ENCODE peak calls at places on chromosomes 4 and X, in seven cellular contexts. One of them, this sample, is unnamed.
A peak's percentile ranks its signal among the peaks of the same experiment; 100 is the strongest.

GRCh38 chr4:13483142-13484044 is 747 bp downstream of the RAB28 start:
- DNase-seq in GM23248: peak; percentile 91
- DNase-seq in CD8-positive, alpha-beta T cell: peak; percentile 22
- DNase-seq in dorsolateral prefrontal cortex: peak; percentile 52
- DNase-seq in neural progenitor cell: peak; percentile 85
- DNase-seq in WERI-Rb-1: peak; percentile 60
- DNase-seq in naive thymus-derived CD4-positive, alpha-beta T cell: peak; percentile 29
- DNase-seq in this sample: no peak

GRCh38 chr4:18020145-18020670 is 1.3 kb downstream of the LCORL start:
- DNase-seq in GM23248: peak; percentile 45
- DNase-seq in CD8-positive, alpha-beta T cell: peak; percentile 35
- DNase-seq in dorsolateral prefrontal cortex: no peak
- DNase-seq in neural progenitor cell: peak; percentile 18
- DNase-seq in WERI-Rb-1: peak; percentile 51
- DNase-seq in naive thymus-derived CD4-positive, alpha-beta T cell: peak; percentile 28
- DNase-seq in this sample: no peak

GRCh38 chr4:63528592-63528991 is 880.7 kb downstream of the TECRL start:
- DNase-seq in GM23248: peak; percentile 1
- DNase-seq in CD8-positive, alpha-beta T cell: no peak
- DNase-seq in dorsolateral prefrontal cortex: no peak
- DNase-seq in neural progenitor cell: no peak
- DNase-seq in WERI-Rb-1: no peak
- DNase-seq in naive thymus-derived CD4-positive, alpha-beta T cell: no peak
- DNase-seq in this sample: no peak

GRCh38 chr4:149986916-149987315 is 91.3 kb upstream of the DCLK2 start:
- DNase-seq in GM23248: no peak
- DNase-seq in CD8-positive, alpha-beta T cell: no peak
- DNase-seq in dorsolateral prefrontal cortex: no peak
- DNase-seq in neural progenitor cell: no peak
- DNase-seq in WERI-Rb-1: no peak
- DNase-seq in naive thymus-derived CD4-positive, alpha-beta T cell: no peak
- DNase-seq in this sample: no peak

GRCh38 chr4:40629401-40630334 is at the start of gene RBM47:
- DNase-seq in GM23248: peak; percentile 76
- DNase-seq in CD8-positive, alpha-beta T cell: no peak
- DNase-seq in dorsolateral prefrontal cortex: peak; percentile 48
- DNase-seq in neural progenitor cell: peak; percentile 78
- DNase-seq in WERI-Rb-1: no peak
- DNase-seq in naive thymus-derived CD4-positive, alpha-beta T cell: peak; percentile 31
- DNase-seq in this sample: no peak

GRCh38 chr4:17504081-17504480 is 7.8 kb downstream of the QDPR start:
- DNase-seq in GM23248: no peak
- DNase-seq in CD8-positive, alpha-beta T cell: no peak
- DNase-seq in dorsolateral prefrontal cortex: no peak
- DNase-seq in neural progenitor cell: no peak
- DNase-seq in WERI-Rb-1: peak; percentile 26
- DNase-seq in naive thymus-derived CD4-positive, alpha-beta T cell: no peak
- DNase-seq in this sample: no peak

GRCh38 chr4:44487341-44487740 is 38.7 kb upstream of the KCTD8 start:
- DNase-seq in GM23248: no peak
- DNase-seq in CD8-positive, alpha-beta T cell: no peak
- DNase-seq in dorsolateral prefrontal cortex: no peak
- DNase-seq in neural progenitor cell: no peak
- DNase-seq in WERI-Rb-1: no peak
- DNase-seq in naive thymus-derived CD4-positive, alpha-beta T cell: no peak
- DNase-seq in this sample: no peak

GRCh38 chrX:86806786-86807185 is 658.5 kb downstream of the DACH2 start:
- DNase-seq in GM23248: peak; percentile 0
- DNase-seq in CD8-positive, alpha-beta T cell: no peak
- DNase-seq in dorsolateral prefrontal cortex: no peak
- DNase-seq in neural progenitor cell: peak; percentile 40
- DNase-seq in WERI-Rb-1: peak; percentile 35
- DNase-seq in naive thymus-derived CD4-positive, alpha-beta T cell: no peak
- DNase-seq in this sample: no peak

GRCh38 chr4:150119492-150119891 is 41.2 kb downstream of the DCLK2 start:
- DNase-seq in GM23248: peak; percentile 71
- DNase-seq in CD8-positive, alpha-beta T cell: no peak
- DNase-seq in dorsolateral prefrontal cortex: no peak
- DNase-seq in neural progenitor cell: no peak
- DNase-seq in WERI-Rb-1: no peak
- DNase-seq in naive thymus-derived CD4-positive, alpha-beta T cell: no peak
- DNase-seq in this sample: no peak

GRCh38 chr4:26220704-26221103 is 100.1 kb upstream of the RBPJ start:
- DNase-seq in GM23248: peak; percentile 80
- DNase-seq in CD8-positive, alpha-beta T cell: no peak
- DNase-seq in dorsolateral prefrontal cortex: no peak
- DNase-seq in neural progenitor cell: no peak
- DNase-seq in WERI-Rb-1: no peak
- DNase-seq in naive thymus-derived CD4-positive, alpha-beta T cell: no peak
- DNase-seq in this sample: no peak

GRCh38 chr4:3511187-3511586 is 21.0 kb downstream of the LRPAP1 start:
- DNase-seq in GM23248: no peak
- DNase-seq in CD8-positive, alpha-beta T cell: no peak
- DNase-seq in dorsolateral prefrontal cortex: no peak
- DNase-seq in neural progenitor cell: no peak
- DNase-seq in WERI-Rb-1: no peak
- DNase-seq in naive thymus-derived CD4-positive, alpha-beta T cell: no peak
- DNase-seq in this sample: no peak

GRCh38 chrX:75603833-75604232 is 81.0 kb upstream of the ZDHHC15 start:
- DNase-seq in GM23248: peak; percentile 40
- DNase-seq in CD8-positive, alpha-beta T cell: no peak
- DNase-seq in dorsolateral prefrontal cortex: no peak
- DNase-seq in neural progenitor cell: peak; percentile 33
- DNase-seq in WERI-Rb-1: no peak
- DNase-seq in naive thymus-derived CD4-positive, alpha-beta T cell: no peak
- DNase-seq in this sample: no peak

GRCh38 chr4:89800012-89800516 is 36.9 kb downstream of the SNCA start:
- DNase-seq in GM23248: peak; percentile 23
- DNase-seq in CD8-positive, alpha-beta T cell: no peak
- DNase-seq in dorsolateral prefrontal cortex: no peak
- DNase-seq in neural progenitor cell: no peak
- DNase-seq in WERI-Rb-1: no peak
- DNase-seq in naive thymus-derived CD4-positive, alpha-beta T cell: no peak
- DNase-seq in this sample: no peak

GRCh38 chrX:136115124-136115908 is 32.0 kb upstream of the FHL1 start:
- DNase-seq in GM23248: peak; percentile 46
- DNase-seq in CD8-positive, alpha-beta T cell: no peak
- DNase-seq in dorsolateral prefrontal cortex: no peak
- DNase-seq in neural progenitor cell: no peak
- DNase-seq in WERI-Rb-1: no peak
- DNase-seq in naive thymus-derived CD4-positive, alpha-beta T cell: no peak
- DNase-seq in this sample: no peak

GRCh38 chr4:139153411-139154133 is 23.4 kb downstream of the ELF2 start:
- DNase-seq in GM23248: no peak
- DNase-seq in CD8-positive, alpha-beta T cell: no peak
- DNase-seq in dorsolateral prefrontal cortex: no peak
- DNase-seq in neural progenitor cell: no peak
- DNase-seq in WERI-Rb-1: no peak
- DNase-seq in naive thymus-derived CD4-positive, alpha-beta T cell: no peak
- DNase-seq in this sample: no peak

GRCh38 chrX:109928596-109929335 is 74.1 kb upstream of the TMEM164 start:
- DNase-seq in GM23248: no peak
- DNase-seq in CD8-positive, alpha-beta T cell: no peak
- DNase-seq in dorsolateral prefrontal cortex: no peak
- DNase-seq in neural progenitor cell: no peak
- DNase-seq in WERI-Rb-1: peak; percentile 36
- DNase-seq in naive thymus-derived CD4-positive, alpha-beta T cell: no peak
- DNase-seq in this sample: no peak

GRCh38 chrX:70043685-70044084 is 6.1 kb downstream of the AWAT2 start:
- DNase-seq in GM23248: no peak
- DNase-seq in CD8-positive, alpha-beta T cell: no peak
- DNase-seq in dorsolateral prefrontal cortex: no peak
- DNase-seq in neural progenitor cell: no peak
- DNase-seq in WERI-Rb-1: no peak
- DNase-seq in naive thymus-derived CD4-positive, alpha-beta T cell: no peak
- DNase-seq in this sample: no peak

GRCh38 chr4:121900132-121900983 is 30.1 kb upstream of the BBS7 start:
- DNase-seq in GM23248: peak; percentile 74
- DNase-seq in CD8-positive, alpha-beta T cell: peak; percentile 44
- DNase-seq in dorsolateral prefrontal cortex: no peak
- DNase-seq in neural progenitor cell: peak; percentile 71
- DNase-seq in WERI-Rb-1: peak; percentile 70
- DNase-seq in naive thymus-derived CD4-positive, alpha-beta T cell: peak; percentile 35
- DNase-seq in this sample: no peak

GRCh38 chrX:20740443-20740842 is 473.7 kb upstream of the RPS6KA3 start:
- DNase-seq in GM23248: no peak
- DNase-seq in CD8-positive, alpha-beta T cell: no peak
- DNase-seq in dorsolateral prefrontal cortex: no peak
- DNase-seq in neural progenitor cell: peak; percentile 21
- DNase-seq in WERI-Rb-1: no peak
- DNase-seq in naive thymus-derived CD4-positive, alpha-beta T cell: no peak
- DNase-seq in this sample: no peak

GRCh38 chr4:170058745-170059144 is 31.0 kb downstream of the AADAT start:
- DNase-seq in GM23248: no peak
- DNase-seq in CD8-positive, alpha-beta T cell: no peak
- DNase-seq in dorsolateral prefrontal cortex: no peak
- DNase-seq in neural progenitor cell: no peak
- DNase-seq in WERI-Rb-1: no peak
- DNase-seq in naive thymus-derived CD4-positive, alpha-beta T cell: no peak
- DNase-seq in this sample: no peak
- H3K27ac ChIP-seq in GM23248: no peak overlapping the region
- H3K27ac ChIP-seq in CD8-positive, alpha-beta T cell: no peak overlapping the region
- H3K27ac ChIP-seq in dorsolateral prefrontal cortex: no peak overlapping the region
- H3K27ac ChIP-seq in neural progenitor cell: no peak overlapping the region
- H3K27ac ChIP-seq in WERI-Rb-1: no peak overlapping the region
- H3K27ac ChIP-seq in naive thymus-derived CD4-positive, alpha-beta T cell: no peak overlapping the region
- H3K27ac ChIP-seq in this sample: no peak overlapping the region

GRCh38 chr4:147825451-147826287 is 93.8 kb downstream of the ARHGAP10 start:
- DNase-seq in GM23248: peak; percentile 71
- DNase-seq in CD8-positive, alpha-beta T cell: no peak
- DNase-seq in dorsolateral prefrontal cortex: no peak
- DNase-seq in neural progenitor cell: no peak
- DNase-seq in WERI-Rb-1: no peak
- DNase-seq in naive thymus-derived CD4-positive, alpha-beta T cell: no peak
- DNase-seq in this sample: no peak
- H3K27ac ChIP-seq in GM23248: no peak overlapping the region
- H3K27ac ChIP-seq in CD8-positive, alpha-beta T cell: no peak overlapping the region
- H3K27ac ChIP-seq in dorsolateral prefrontal cortex: no peak overlapping the region
- H3K27ac ChIP-seq in neural progenitor cell: peak overlapping the region; percentile 54
- H3K27ac ChIP-seq in WERI-Rb-1: peak overlapping the region; percentile 45
- H3K27ac ChIP-seq in naive thymus-derived CD4-positive, alpha-beta T cell: no peak overlapping the region
- H3K27ac ChIP-seq in this sample: no peak overlapping the region

GRCh38 chr4:5710065-5710961 is 688 bp upstream of the EVC start:
- DNase-seq in GM23248: peak; percentile 69
- DNase-seq in CD8-positive, alpha-beta T cell: no peak
- DNase-seq in dorsolateral prefrontal cortex: no peak
- DNase-seq in neural progenitor cell: peak; percentile 57
- DNase-seq in WERI-Rb-1: peak; percentile 48
- DNase-seq in naive thymus-derived CD4-positive, alpha-beta T cell: no peak
- DNase-seq in this sample: no peak
- H3K27ac ChIP-seq in GM23248: peak overlapping the region; percentile 85
- H3K27ac ChIP-seq in CD8-positive, alpha-beta T cell: no peak overlapping the region
- H3K27ac ChIP-seq in dorsolateral prefrontal cortex: no peak overlapping the region
- H3K27ac ChIP-seq in neural progenitor cell: no peak overlapping the region
- H3K27ac ChIP-seq in WERI-Rb-1: peak overlapping the region; percentile 79
- H3K27ac ChIP-seq in naive thymus-derived CD4-positive, alpha-beta T cell: no peak overlapping the region
- H3K27ac ChIP-seq in this sample: no peak overlapping the region

DNA sequence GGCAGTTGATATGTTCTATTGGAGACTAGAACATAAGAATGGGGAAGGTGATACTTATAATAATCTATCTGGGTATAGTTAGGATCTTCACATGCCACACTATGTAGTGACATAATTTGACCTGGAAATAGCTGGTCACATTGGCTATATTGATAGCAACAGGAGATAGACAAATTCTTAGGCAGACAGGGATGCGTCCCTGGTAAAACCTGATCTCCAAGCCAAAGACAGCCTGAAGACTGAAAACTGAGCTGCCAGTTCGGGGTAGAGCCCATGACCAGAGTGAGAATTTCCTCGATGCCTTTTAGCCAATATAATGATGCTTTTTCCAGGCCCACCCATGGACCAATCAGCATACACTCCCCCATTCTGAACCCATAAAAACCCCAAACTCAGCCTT is 12.6 kb upstream of the CXCL2 start:
- DNase-seq in GM23248: no peak
- DNase-seq in CD8-positive, alpha-beta T cell: no peak
- DNase-seq in dorsolateral prefrontal cortex: no peak
- DNase-seq in neural progenitor cell: no peak
- DNase-seq in WERI-Rb-1: no peak
- DNase-seq in naive thymus-derived CD4-positive, alpha-beta T cell: no peak
- DNase-seq in this sample: no peak
- H3K27ac ChIP-seq in GM23248: peak overlapping the region; percentile 99
- H3K27ac ChIP-seq in CD8-positive, alpha-beta T cell: no peak overlapping the region
- H3K27ac ChIP-seq in dorsolateral prefrontal cortex: no peak overlapping the region
- H3K27ac ChIP-seq in neural progenitor cell: no peak overlapping the region
- H3K27ac ChIP-seq in WERI-Rb-1: no peak overlapping the region
- H3K27ac ChIP-seq in naive thymus-derived CD4-positive, alpha-beta T cell: no peak overlapping the region
- H3K27ac ChIP-seq in this sample: no peak overlapping the region

GRCh38 chrX:106932960-106933537 is 12.8 kb downstream of the CLDN2 start:
- DNase-seq in GM23248: peak; percentile 21
- DNase-seq in CD8-positive, alpha-beta T cell: no peak
- DNase-seq in dorsolateral prefrontal cortex: no peak
- DNase-seq in neural progenitor cell: no peak
- DNase-seq in WERI-Rb-1: no peak
- DNase-seq in naive thymus-derived CD4-positive, alpha-beta T cell: no peak
- DNase-seq in this sample: no peak

GRCh38 chrX:106932492-106932923 is 12.3 kb downstream of the CLDN2 start:
- DNase-seq in GM23248: peak; percentile 51
- DNase-seq in CD8-positive, alpha-beta T cell: no peak
- DNase-seq in dorsolateral prefrontal cortex: no peak
- DNase-seq in neural progenitor cell: no peak
- DNase-seq in WERI-Rb-1: no peak
- DNase-seq in naive thymus-derived CD4-positive, alpha-beta T cell: no peak
- DNase-seq in this sample: no peak

GRCh38 chrX:106933538-106933961 is 13.3 kb downstream of the CLDN2 start:
- DNase-seq in GM23248: no peak
- DNase-seq in CD8-positive, alpha-beta T cell: no peak
- DNase-seq in dorsolateral prefrontal cortex: no peak
- DNase-seq in neural progenitor cell: no peak
- DNase-seq in WERI-Rb-1: no peak
- DNase-seq in naive thymus-derived CD4-positive, alpha-beta T cell: no peak
- DNase-seq in this sample: no peak

GRCh38 chrX:106936246-106936645 is 16.0 kb downstream of the CLDN2 start:
- DNase-seq in GM23248: no peak
- DNase-seq in CD8-positive, alpha-beta T cell: no peak
- DNase-seq in dorsolateral prefrontal cortex: no peak
- DNase-seq in neural progenitor cell: no peak
- DNase-seq in WERI-Rb-1: no peak
- DNase-seq in naive thymus-derived CD4-positive, alpha-beta T cell: no peak
- DNase-seq in this sample: no peak

GRCh38 chrX:106935175-106935574 is 15.0 kb downstream of the CLDN2 start:
- DNase-seq in GM23248: no peak
- DNase-seq in CD8-positive, alpha-beta T cell: no peak
- DNase-seq in dorsolateral prefrontal cortex: no peak
- DNase-seq in neural progenitor cell: no peak
- DNase-seq in WERI-Rb-1: no peak
- DNase-seq in naive thymus-derived CD4-positive, alpha-beta T cell: no peak
- DNase-seq in this sample: no peak
- H3K27ac ChIP-seq in GM23248: no peak overlapping the region
- H3K27ac ChIP-seq in CD8-positive, alpha-beta T cell: no peak overlapping the region
- H3K27ac ChIP-seq in dorsolateral prefrontal cortex: no peak overlapping the region
- H3K27ac ChIP-seq in neural progenitor cell: no peak overlapping the region
- H3K27ac ChIP-seq in WERI-Rb-1: no peak overlapping the region
- H3K27ac ChIP-seq in naive thymus-derived CD4-positive, alpha-beta T cell: no peak overlapping the region
- H3K27ac ChIP-seq in this sample: no peak overlapping the region

GRCh38 chrX:24464498-24464835 is 619 bp upstream of the PDK3 start:
- DNase-seq in GM23248: no peak
- DNase-seq in CD8-positive, alpha-beta T cell: no peak
- DNase-seq in dorsolateral prefrontal cortex: no peak
- DNase-seq in neural progenitor cell: no peak
- DNase-seq in WERI-Rb-1: no peak
- DNase-seq in naive thymus-derived CD4-positive, alpha-beta T cell: no peak
- DNase-seq in this sample: no peak
- H3K27ac ChIP-seq in GM23248: no peak overlapping the region
- H3K27ac ChIP-seq in CD8-positive, alpha-beta T cell: peak overlapping the region; percentile 77
- H3K27ac ChIP-seq in dorsolateral prefrontal cortex: no peak overlapping the region
- H3K27ac ChIP-seq in neural progenitor cell: no peak overlapping the region
- H3K27ac ChIP-seq in WERI-Rb-1: peak overlapping the region; percentile 57
- H3K27ac ChIP-seq in naive thymus-derived CD4-positive, alpha-beta T cell: peak overlapping the region; percentile 92
- H3K27ac ChIP-seq in this sample: peak overlapping the region; percentile 35

This sample was measured in substantia nigra.